ENCODE peak calls at places on chromosome 17, in nine cellular contexts. H is stomach; U is ascending aorta; K is GM20000; T is CD8-positive, alpha-beta T cell; G is nephron progenitor cell; N is heart right ventricle; B is Calu3; D is pancreas. E is an unnamed sample.

GRCh38 chr17:2837147-2837561 is 40.9 kb downstream of the RAP1GAP2 start:
- DNase-seq in T (peak; percentile 61), D (no peak), B (no peak), H (no peak), G (no peak), U (no peak), K (peak; percentile 69), N (no peak), E (no peak)

GRCh38 chr17:17759164-17759563 is 77.6 kb downstream of the SREBF1 start:
- DNase-seq in K (no peak), U (no peak), N (no peak), T (no peak), B (no peak), G (no peak), D (no peak), H (no peak), E (no peak)

GRCh38 chr17:16283705-16284104 is 66.7 kb downstream of the PIGL start:
- DNase-seq in U (no peak), T (no peak), D (no peak), K (no peak), N (no peak), H (no peak), B (no peak), G (no peak), E (peak; percentile 65)

GRCh38 chr17:17693955-17694228 is 12.6 kb downstream of the RAI1 start:
- DNase-seq in K (no peak), H (no peak), G (no peak), N (no peak), D (no peak), U (no peak), B (no peak), T (no peak), E (no peak)

GRCh38 chr17:47253541-47254402 is at the start of gene ITGB3:
- DNase-seq in D (peak; percentile 87), K (peak; percentile 91), B (peak; percentile 92), T (peak; percentile 72), N (peak; percentile 82), H (peak; percentile 74), U (peak; percentile 90), G (peak; percentile 88), E (peak; percentile 72)

GRCh38 chr17:39684369-39685043 is 3.4 kb downstream of the PGAP3 start:
- DNase-seq in B (peak; percentile 78), N (no peak), H (no peak), K (no peak), G (no peak), U (no peak), D (peak; percentile 45), T (no peak), E (no peak)

GRCh38 chr17:42126836-42127235 is 4.2 kb downstream of the HSPB9 start:
- DNase-seq in B (no peak), D (no peak), K (no peak), N (no peak), G (no peak), U (no peak), H (peak; percentile 50), T (no peak), E (no peak)

GRCh38 chr17:35189291-35189690 is 4.9 kb downstream of the SLC35G3 start:
- DNase-seq in T (no peak), B (no peak), N (no peak), G (no peak), D (no peak), H (no peak), K (no peak), U (no peak), E (no peak)

GRCh38 chr17:27622914-27623313 is 8.1 kb upstream of the LGALS9 start:
- DNase-seq in N (no peak), T (no peak), K (no peak), D (no peak), U (no peak), H (no peak), B (no peak), G (no peak), E (no peak)

GRCh38 chr17:27425991-27426390 is 30.3 kb upstream of the KSR1 start:
- DNase-seq in U (no peak), T (no peak), H (no peak), B (no peak), N (no peak), D (no peak), G (no peak), K (no peak), E (no peak)

GRCh38 chr17:64277831-64278562 is 14.9 kb upstream of the TEX2 start:
- DNase-seq in N (no peak), D (no peak), T (no peak), G (no peak), U (no peak), H (no peak), K (no peak), B (no peak), E (no peak)

GRCh38 chr17:7167832-7168231 is 11.3 kb downstream of the ASGR1 start:
- DNase-seq in T (no peak), H (no peak), D (no peak), U (no peak), G (no peak), N (no peak), B (no peak), K (no peak), E (no peak)

GRCh38 chr17:18247613-18248001 is 10.9 kb downstream of the FLII start:
- DNase-seq in T (no peak), H (peak; percentile 62), N (peak; percentile 54), D (peak; percentile 78), U (no peak), B (no peak), G (no peak), K (no peak), E (peak; percentile 60)

GRCh38 chr17:38885044-38885727 is 15.3 kb downstream of the LASP1 start:
- DNase-seq in T (no peak), B (no peak), K (no peak), D (no peak), U (no peak), H (no peak), G (no peak), N (no peak), E (no peak)

GRCh38 chr17:50146230-50146926 is 4.1 kb downstream of the PPP1R9B start:
- DNase-seq in G (no peak), B (no peak), T (no peak), U (no peak), K (no peak), N (no peak), D (peak; percentile 63), H (no peak), E (no peak)

GRCh38 chr17:49471089-49471683 is 23.9 kb upstream of the NGFR start:
- DNase-seq in D (no peak), H (no peak), B (no peak), K (no peak), U (no peak), N (peak; percentile 46), G (no peak), T (no peak), E (no peak)

GRCh38 chr17:979539-980405 is at the start of gene NXN:
- DNase-seq in U (peak; percentile 87), G (peak; percentile 97), H (peak; percentile 91), D (peak; percentile 95), T (peak; percentile 96), K (peak; percentile 100), B (peak; percentile 82), N (peak; percentile 94), E (peak; percentile 56)

GRCh38 chr17:77651983-77652382 is 306.5 kb upstream of the TNRC6C start:
- DNase-seq in D (no peak), N (no peak), K (no peak), H (no peak), T (no peak), G (no peak), U (no peak), B (no peak), E (no peak)

GRCh38 chr17:11908711-11909146 is 88.5 kb downstream of the ZNF18 start:
- DNase-seq in U (no peak), G (no peak), D (no peak), H (no peak), K (no peak), N (no peak), B (no peak), T (no peak), E (no peak)

GRCh38 chr17:60442271-60443201 is 20.2 kb downstream of the CHCT1 start:
- DNase-seq in K (no peak), D (no peak), U (no peak), B (no peak), T (no peak), H (no peak), G (no peak), N (no peak), E (peak; percentile 48)

GRCh38 chr17:50626037-50626574 is 8.6 kb upstream of the ABCC3 start:
- DNase-seq in K (peak; percentile 79), B (peak; percentile 89), U (peak; percentile 87), T (peak; percentile 73), N (peak; percentile 76), H (peak; percentile 82), G (peak; percentile 84), D (peak; percentile 91), E (peak; percentile 42)

GRCh38 chr17:62627904-62628603 is 584 bp downstream of the MRC2 start:
- DNase-seq in H (no peak), B (peak; percentile 3), D (no peak), T (no peak), U (peak; percentile 80), G (peak; percentile 62), N (peak; percentile 44), K (peak; percentile 67), E (peak; percentile 52)

GRCh38 chr17:65799454-65799853 is 238.0 kb upstream of the AXIN2 start:
- DNase-seq in D (no peak), N (no peak), B (no peak), U (no peak), G (no peak), K (no peak), H (no peak), T (no peak), E (no peak)

GRCh38 chr17:15231851-15232516 is 33.1 kb downstream of the PMP22 start:
- DNase-seq in K (no peak), N (no peak), G (no peak), B (no peak), U (no peak), T (no peak), D (no peak), H (no peak), E (no peak)

GRCh38 chr17:58339775-58340622 is 11.4 kb upstream of the TSPOAP1 start:
- DNase-seq in B (no peak), T (no peak), H (no peak), K (no peak), D (peak; percentile 1), U (no peak), G (no peak), N (no peak), E (no peak)

GRCh38 chr17:18185832-18186231 is 2.2 kb downstream of the ALKBH5 start:
- DNase-seq in N (no peak), U (no peak), K (peak; percentile 44), D (no peak), T (no peak), H (no peak), B (no peak), G (no peak), E (no peak)

GRCh38 chr17:7431231-7431630 is 2.6 kb downstream of the SPEM3 start:
- DNase-seq in K (no peak), B (no peak), H (no peak), G (no peak), U (no peak), N (no peak), D (no peak), T (no peak), E (no peak)

GRCh38 chr17:42526031-42526444 is 10.0 kb upstream of the NAGLU start:
- DNase-seq in U (no peak), K (no peak), G (no peak), T (no peak), H (no peak), D (peak; percentile 7), N (no peak), B (no peak), E (peak; percentile 54)

GRCh38 chr17:42111901-42112551 is 488 bp downstream of the DHX58 start:
- DNase-seq in K (no peak), U (no peak), H (peak; percentile 47), B (peak; percentile 54), N (no peak), D (no peak), G (no peak), T (no peak), E (peak; percentile 22)

GRCh38 chr17:83113381-83113780 is 34.0 kb downstream of the METRNL start:
- DNase-seq in K (no peak), T (no peak), H (no peak), G (no peak), N (no peak), U (no peak), D (no peak), B (no peak), E (no peak)

GRCh38 chr17:6346387-6346786 is 88.5 kb downstream of the AIPL1 start:
- DNase-seq in D (no peak), H (no peak), G (no peak), B (no peak), U (no peak), K (no peak), T (no peak), N (no peak), E (no peak)

E was measured in NCI-H226.